ENCODE peak calls at places on chromosomes 16 and 17, in seven cellular contexts. F is effector CD4-positive, alpha-beta T cell; G is substantia nigra; N is hepatic stellate cell; A is ascending aorta; T is occipital lobe; M is HCEC 1CT. Y is an unnamed sample.

GRCh38 chr17:29241015-29241963 is 5.4 kb upstream of the CRYBA1 start:
- DNase-seq in M (peak), A (peak), F (no peak), T (peak), N (peak), G (peak), Y (no peak)

GRCh38 chr16:897200-897543 is 73.6 kb downstream of the LMF1 start:
- DNase-seq in G (no peak), N (no peak), A (no peak), F (no peak), M (no peak), T (no peak), Y (no peak)

GRCh38 chr16:8905168-8905762 is 23.1 kb downstream of the LITAFD start:
- DNase-seq in T (no peak), F (no peak), N (peak), A (no peak), M (peak), G (no peak), Y (no peak)

GRCh38 chr16:62764572-62764971 is 728.3 kb upstream of the CDH8 start:
- DNase-seq in A (no peak), F (no peak), M (no peak), T (no peak), G (no peak), N (no peak), Y (no peak)

GRCh38 chr16:14148016-14148415 is 76.9 kb downstream of the MRTFB start:
- DNase-seq in F (no peak), N (no peak), G (no peak), T (no peak), A (no peak), M (no peak), Y (no peak)

GRCh38 chr17:6472517-6472916 is 28.3 kb downstream of the PIMREG start:
- DNase-seq in N (no peak), M (no peak), F (no peak), G (no peak), T (no peak), A (no peak), Y (no peak)

GRCh38 chr16:50932348-50932916 is 190.5 kb downstream of the CYLD start:
- DNase-seq in M (no peak), A (no peak), G (no peak), F (no peak), N (no peak), T (no peak), Y (no peak)

GRCh38 chr17:32742686-32743538 is 134.0 kb downstream of the MYO1D start:
- DNase-seq in A (no peak), N (peak), F (no peak), M (peak), G (no peak), T (no peak), Y (no peak)

GRCh38 chr16:23506606-23506994 is 3.7 kb downstream of the GGA2 start:
- DNase-seq in G (no peak), A (no peak), M (no peak), F (no peak), N (no peak), T (no peak), Y (no peak)

GRCh38 chr16:55832788-55833583 is at the start of gene CES1:
- DNase-seq in N (no peak), T (no peak), G (no peak), F (no peak), A (no peak), M (no peak), Y (no peak)

GRCh38 chr16:30820952-30821421 is 34.0 kb upstream of the ZNF629 start:
- DNase-seq in A (no peak), N (no peak), F (no peak), T (no peak), M (no peak), G (no peak), Y (no peak)

Y was measured in anterior cingulate cortex.